ENCODE peak calls at places on chromosomes 7 and 10, in nine cellular contexts. M is hepatocyte; Q is neuronal stem cell; Y is esophagus squamous epithelium; B is lower lobe of right lung; C is naive thymus-derived CD4-positive, alpha-beta T cell; N is left lung; O is CD4-positive, alpha-beta memory T cell; H is caudate nucleus. G is an unnamed sample.

GRCh38 chr7:16644987-16645592 is 464 bp downstream of the ANKMY2 start:
- DNase-seq in H (no peak), N (peak; percentile 81), C (no peak), O (no peak), M (no peak), Q (no peak), B (peak; percentile 49), Y (no peak), G (no peak)

GRCh38 chr7:135690566-135690965 is 28.3 kb downstream of the STMP1 start:
- DNase-seq in C (no peak), H (no peak), M (no peak), B (no peak), Y (no peak), O (no peak), Q (no peak), N (no peak), G (no peak)

GRCh38 chr7:11529382-11529781 is 302.6 kb downstream of the THSD7A start:
- DNase-seq in Q (no peak), M (no peak), C (no peak), H (no peak), N (no peak), O (no peak), B (no peak), Y (no peak), G (no peak)

GRCh38 chr10:124994573-124995473 is 52.9 kb downstream of the ZRANB1 start:
- DNase-seq in H (no peak), M (no peak), B (peak; percentile 43), Q (no peak), O (no peak), C (no peak), Y (no peak), N (peak; percentile 65), G (no peak)

GRCh38 chr10:95276367-95277200 is 14.2 kb downstream of the PDLIM1 start:
- DNase-seq in N (no peak), B (no peak), Y (no peak), C (no peak), O (no peak), H (no peak), M (no peak), Q (no peak), G (no peak)

GRCh38 chr10:124736491-124737136 is 7.6 kb downstream of the FAM53B start:
- DNase-seq in C (no peak), Y (no peak), O (no peak), N (peak; percentile 85), Q (no peak), B (peak; percentile 86), H (peak; percentile 69), M (peak; percentile 76), G (no peak)

GRCh38 chr7:20164420-20165145 is 52.6 kb downstream of the MACC1 start:
- DNase-seq in O (no peak), H (no peak), N (no peak), M (no peak), C (no peak), B (no peak), Q (no peak), Y (no peak), G (no peak)

GRCh38 chr7:95904099-95904498 is 131.7 kb downstream of the DYNC1I1 start:
- DNase-seq in Q (no peak), H (no peak), O (no peak), C (no peak), N (no peak), M (no peak), B (peak; percentile 55), Y (no peak), G (no peak)

GRCh38 chr7:39721919-39722597 is 98.7 kb downstream of the RALA start:
- DNase-seq in Q (no peak), O (no peak), Y (no peak), H (no peak), N (no peak), C (no peak), M (no peak), B (no peak), G (no peak)

GRCh38 chr7:158957921-158958471 is 101.6 kb downstream of the DYNC2I1 start:
- DNase-seq in B (peak; percentile 88), C (peak; percentile 43), Q (no peak), M (no peak), Y (peak; percentile 13), O (peak; percentile 54), N (peak; percentile 90), H (no peak), G (no peak)

GRCh38 chr10:69801094-69801433 is 642 bp upstream of the COL13A1 start:
- DNase-seq in Q (peak; percentile 33), C (no peak), M (peak; percentile 80), B (peak; percentile 57), O (no peak), Y (no peak), H (no peak), N (no peak), G (no peak)

GRCh38 chr10:123721441-123722049 is 55.4 kb downstream of the GPR26 start:
- DNase-seq in N (no peak), H (no peak), C (no peak), O (no peak), Y (no peak), M (no peak), Q (no peak), B (no peak), G (no peak)

GRCh38 chr7:1441615-1442354 is 17.5 kb downstream of the MICALL2 start:
- DNase-seq in B (no peak), H (no peak), Y (no peak), O (no peak), Q (no peak), N (no peak), M (no peak), C (no peak), G (no peak)

GRCh38 chr7:24241216-24241615 is 42.8 kb upstream of the NPY start:
- DNase-seq in N (no peak), Y (no peak), Q (no peak), B (no peak), O (no peak), M (no peak), C (no peak), H (no peak), G (no peak)

DNA sequence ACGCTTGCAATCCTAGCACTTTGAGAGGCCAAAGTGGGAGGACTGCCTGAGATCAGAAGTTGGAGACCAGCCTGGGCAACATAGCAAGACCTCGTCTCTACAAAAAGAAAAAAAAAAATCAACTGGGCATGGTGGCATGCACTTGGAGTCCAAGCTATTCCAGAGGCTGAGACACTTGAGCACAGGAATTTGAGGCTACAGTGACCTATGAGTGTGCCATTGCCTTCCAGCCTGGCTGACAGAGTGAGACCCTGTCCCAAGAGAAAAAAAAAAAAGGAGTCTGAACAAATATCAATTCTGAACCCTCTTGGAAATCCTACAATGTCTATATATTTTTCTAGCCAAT is 126.8 kb upstream of the NRP1 start:
- DNase-seq in C (no peak), O (no peak), B (no peak), H (no peak), Q (no peak), Y (no peak), M (no peak), N (no peak), G (no peak)
- H3K27ac ChIP-seq in C (no peak overlapping the region), O (no peak overlapping the region), B (no peak overlapping the region), H (no peak overlapping the region), Q (no peak overlapping the region), Y (no peak overlapping the region), M (no peak overlapping the region), N (no peak overlapping the region), G (no peak overlapping the region)

DNA sequence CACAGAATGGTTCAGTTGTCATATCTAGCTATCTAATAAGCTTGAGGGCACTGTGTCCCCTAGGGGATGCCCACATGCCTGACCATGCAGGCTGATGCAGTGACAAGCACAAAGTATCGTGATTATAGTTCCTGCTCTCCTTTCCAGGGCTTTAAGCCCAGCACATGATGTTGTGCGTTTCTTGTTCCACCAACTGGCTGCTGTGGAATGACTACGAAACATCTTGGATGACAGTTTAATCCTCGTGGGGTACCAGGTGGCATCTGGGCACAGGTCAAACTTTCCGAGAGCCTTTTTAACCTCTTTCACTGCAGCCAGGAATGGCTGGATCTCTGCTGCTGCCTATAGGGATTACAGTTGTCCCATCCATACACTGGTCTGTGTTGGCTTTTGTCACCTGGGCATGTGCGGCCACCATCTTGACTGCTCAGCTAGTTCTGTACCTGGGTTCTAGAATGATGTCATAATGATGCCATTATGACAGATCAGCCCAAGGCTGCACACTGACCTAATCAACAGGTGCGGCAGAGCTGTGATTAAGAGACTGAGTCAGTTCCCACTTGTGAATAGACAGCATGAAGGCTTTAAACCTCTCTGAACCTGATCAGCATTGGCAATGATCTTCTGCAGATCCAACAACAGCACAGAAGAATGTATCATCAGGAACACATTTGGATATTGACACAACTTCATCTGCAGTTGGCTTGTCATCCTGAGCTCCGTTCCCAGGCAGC is 144.1 kb downstream of the DLG5 start:
- DNase-seq in M (no peak), Y (no peak), O (no peak), C (no peak), B (no peak), N (no peak), Q (no peak), H (no peak), G (no peak)
- H3K27ac ChIP-seq in M (no peak overlapping the region), Y (no peak overlapping the region), O (no peak overlapping the region), C (no peak overlapping the region), B (no peak overlapping the region), N (no peak overlapping the region), Q (no peak overlapping the region), H (no peak overlapping the region), G (no peak overlapping the region)

GRCh38 chr10:7483848-7484247 is 73.0 kb upstream of the SFMBT2 start:
- DNase-seq in N (no peak), Y (no peak), M (no peak), H (no peak), Q (no peak), B (no peak), C (peak; percentile 49), O (no peak), G (no peak)

GRCh38 chr10:7486533-7486932 is 75.7 kb upstream of the SFMBT2 start:
- DNase-seq in M (no peak), Y (no peak), Q (no peak), N (no peak), C (no peak), B (no peak), O (no peak), H (no peak), G (no peak)

GRCh38 chr10:7484456-7485266 is 73.8 kb upstream of the SFMBT2 start:
- DNase-seq in M (no peak), Y (no peak), N (no peak), Q (no peak), B (no peak), C (peak; percentile 82), O (peak; percentile 76), H (no peak), G (peak; percentile 84)

GRCh38 chr10:7482992-7483391 is 72.2 kb upstream of the SFMBT2 start:
- DNase-seq in Y (no peak), Q (no peak), M (no peak), H (no peak), C (no peak), B (no peak), N (no peak), O (no peak), G (no peak)

DNA sequence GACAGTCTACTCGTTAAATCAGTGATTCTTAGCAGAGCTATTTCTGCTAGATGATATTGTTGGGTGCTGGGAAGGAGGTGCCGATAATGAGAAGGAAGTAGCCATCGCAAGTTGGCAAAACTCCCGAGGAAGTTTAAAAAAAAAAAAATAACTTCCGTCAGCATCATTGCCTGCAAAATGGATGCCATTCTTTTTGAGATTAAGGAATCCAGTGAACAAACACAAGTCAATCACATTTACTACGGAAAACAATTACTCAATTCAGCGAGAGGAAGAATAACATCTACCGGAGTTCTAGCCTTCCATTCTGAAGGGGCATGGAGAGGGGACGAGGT is 74.4 kb upstream of the SFMBT2 start:
- DNase-seq in C (no peak), M (no peak), B (no peak), O (no peak), N (no peak), H (no peak), Q (no peak), Y (no peak), G (peak; percentile 26)
- H3K27ac ChIP-seq in C (peak overlapping the region; percentile 73), M (no peak overlapping the region), B (peak overlapping the region; percentile 7), O (peak overlapping the region; percentile 45), N (peak overlapping the region; percentile 60), H (no peak overlapping the region), Q (no peak overlapping the region), Y (peak overlapping the region; percentile 61), G (peak overlapping the region; percentile 52)

GRCh38 chr7:91128574-91129348 is 135.5 kb upstream of the FZD1 start:
- DNase-seq in N (no peak), C (no peak), B (no peak), Y (no peak), M (no peak), H (no peak), O (no peak), Q (no peak), G (no peak)
- H3K27ac ChIP-seq in N (no peak overlapping the region), C (no peak overlapping the region), B (no peak overlapping the region), Y (no peak overlapping the region), M (no peak overlapping the region), H (no peak overlapping the region), O (no peak overlapping the region), Q (no peak overlapping the region), G (no peak overlapping the region)